ENCODE peak calls at places on chromosomes 7 and 10, in seven cellular contexts. L is mammary epithelial cell, Y is HepG2, U is tibial artery, C is cardiac muscle cell, B is IMR-90, P is upper lobe of right lung. N is an unnamed sample.

GRCh38 chr10:19531324-19531723 is 284.9 kb upstream of the PLXDC2 start:
- DNase-seq in L (no peak), Y (no peak), U (no peak), C (no peak), B (no peak), P (no peak), N (no peak)

GRCh38 chr7:98163269-98163668 is 48.0 kb upstream of the BHLHA15 start:
- DNase-seq in L (peak; percentile 1), Y (no peak), U (no peak), C (no peak), B (no peak), P (no peak), N (no peak)

GRCh38 chr10:23417254-23417653 is 21.6 kb upstream of the OTUD1 start:
- DNase-seq in L (peak; percentile 32), Y (no peak), U (no peak), C (no peak), B (no peak), P (no peak), N (no peak)

GRCh38 chr10:49426490-49427360 is 30.8 kb upstream of the DRGX start:
- DNase-seq in L (no peak), Y (no peak), U (no peak), C (peak; percentile 4), B (no peak), P (no peak), N (no peak)

GRCh38 chr7:151796091-151796870 is 80.6 kb downstream of the PRKAG2 start:
- DNase-seq in L (peak; percentile 6), Y (no peak), U (no peak), C (no peak), B (peak; percentile 15), P (peak; percentile 65), N (no peak)

GRCh38 chr10:28177944-28178637 is 124.8 kb downstream of the MPP7 start:
- DNase-seq in L (peak; percentile 14), Y (no peak), U (no peak), C (no peak), B (peak; percentile 40), P (no peak), N (no peak)

GRCh38 chr7:130444230-130444629 is 3.4 kb upstream of the CEP41 start:
- DNase-seq in L (no peak), Y (no peak), U (no peak), C (peak; percentile 90), B (peak; percentile 63), P (no peak), N (no peak)

GRCh38 chr7:153389261-153389660 is 629.7 kb downstream of the ACTR3B start:
- DNase-seq in L (peak; percentile 6), Y (no peak), U (no peak), C (no peak), B (no peak), P (no peak), N (no peak)

GRCh38 chr10:57973451-57973850 is 294.2 kb downstream of the IPMK start:
- DNase-seq in L (no peak), Y (no peak), U (no peak), C (no peak), B (peak; percentile 44), P (no peak), N (no peak)

GRCh38 chr7:15977663-15978062 is 291.2 kb upstream of the MEOX2 start:
- DNase-seq in L (peak; percentile 0), Y (no peak), U (no peak), C (peak; percentile 73), B (peak; percentile 63), P (no peak), N (no peak)

DNA sequence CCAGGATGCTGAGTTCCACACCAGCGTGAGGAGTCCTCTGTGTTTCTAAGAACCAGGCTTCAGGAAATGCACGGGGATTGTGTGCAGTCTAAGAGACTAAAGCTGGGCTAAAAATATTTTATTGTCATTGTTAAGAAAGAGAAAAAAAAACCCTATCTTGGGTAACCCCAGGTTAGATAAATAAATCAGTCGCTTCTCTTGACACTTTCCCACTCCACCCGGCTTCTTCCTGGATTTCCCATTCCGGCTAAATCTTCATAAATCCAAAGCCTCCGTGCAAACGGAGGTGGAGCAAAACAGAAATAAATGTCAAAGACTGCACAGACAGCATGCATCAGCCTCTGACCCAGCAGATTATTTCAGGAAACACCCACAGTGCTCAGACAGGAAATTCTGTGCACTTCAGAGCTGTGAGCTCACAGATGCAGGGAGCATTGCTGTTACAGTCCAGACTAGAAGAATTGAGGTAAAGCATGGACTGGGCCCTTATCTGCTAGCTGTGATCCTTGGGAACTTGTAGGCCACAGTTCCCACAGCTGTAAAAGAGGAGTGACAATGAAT is 44.8 kb upstream of the GRID1 start:
- DNase-seq in L (no peak), Y (peak; percentile 58), U (no peak), C (peak; percentile 82), B (peak; percentile 86), P (no peak), N (no peak)
- H3K27ac ChIP-seq in L (no peak overlapping the region), Y (peak overlapping the region; percentile 64), U (peak overlapping the region; percentile 53), C (peak overlapping the region; percentile 56), B (peak overlapping the region; percentile 62), P (peak overlapping the region; percentile 51), N (no peak overlapping the region)

GRCh38 chr10:11270135-11270857 is 252.6 kb downstream of the CELF2 start:
- DNase-seq in L (peak; percentile 7), Y (peak; percentile 61), U (peak; percentile 81), C (peak; percentile 80), B (peak; percentile 53), P (peak; percentile 76), N (peak; percentile 10)

GRCh38 chr10:11276475-11276990 is 258.9 kb downstream of the CELF2 start:
- DNase-seq in L (no peak), Y (no peak), U (no peak), C (no peak), B (no peak), P (no peak), N (no peak)

GRCh38 chr10:11272915-11273389 is 255.3 kb downstream of the CELF2 start:
- DNase-seq in L (no peak), Y (no peak), U (no peak), C (no peak), B (no peak), P (no peak), N (no peak)

GRCh38 chr10:11265486-11265885 is 247.8 kb downstream of the CELF2 start:
- DNase-seq in L (no peak), Y (no peak), U (no peak), C (no peak), B (no peak), P (no peak), N (no peak)

GRCh38 chr10:11270858-11271179 is 253.1 kb downstream of the CELF2 start:
- DNase-seq in L (no peak), Y (no peak), U (no peak), C (no peak), B (no peak), P (no peak), N (no peak)
- H3K27ac ChIP-seq in L (no peak overlapping the region), Y (no peak overlapping the region), U (no peak overlapping the region), C (no peak overlapping the region), B (no peak overlapping the region), P (no peak overlapping the region), N (no peak overlapping the region)

GRCh38 chr7:43294080-43294630 is 181.7 kb downstream of the HECW1 start:
- DNase-seq in L (peak; percentile 86), Y (no peak), U (no peak), C (peak; percentile 81), B (peak; percentile 78), P (no peak), N (peak; percentile 49)
- H3K27ac ChIP-seq in L (no peak overlapping the region), Y (no peak overlapping the region), U (no peak overlapping the region), C (no peak overlapping the region), B (no peak overlapping the region), P (no peak overlapping the region), N (no peak overlapping the region)

GRCh38 chr10:102408081-102408727 is 10.4 kb downstream of the PSD start:
- DNase-seq in L (no peak), Y (no peak), U (no peak), C (no peak), B (no peak), P (no peak), N (no peak)
- H3K27ac ChIP-seq in L (no peak overlapping the region), Y (no peak overlapping the region), U (no peak overlapping the region), C (no peak overlapping the region), B (no peak overlapping the region), P (no peak overlapping the region), N (no peak overlapping the region)

GRCh38 chr10:15571570-15571969 is 148.2 kb downstream of the ITGA8 start:
- DNase-seq in L (no peak), Y (no peak), U (no peak), C (peak; percentile 90), B (peak; percentile 55), P (no peak), N (no peak)
- H3K27ac ChIP-seq in L (no peak overlapping the region), Y (no peak overlapping the region), U (peak overlapping the region; percentile 44), C (no peak overlapping the region), B (peak overlapping the region; percentile 58), P (no peak overlapping the region), N (no peak overlapping the region)

GRCh38 chr7:128940494-128941322 is 3.0 kb downstream of the IRF5 start:
- DNase-seq in L (no peak), Y (no peak), U (no peak), C (no peak), B (no peak), P (peak; percentile 88), N (no peak)

GRCh38 chr7:128938524-128939074 is 872 bp downstream of the IRF5 start:
- DNase-seq in L (peak; percentile 30), Y (no peak), U (no peak), C (no peak), B (no peak), P (peak; percentile 83), N (no peak)

GRCh38 chr7:128939075-128939860 is 1.5 kb downstream of the IRF5 start:
- DNase-seq in L (no peak), Y (no peak), U (no peak), C (no peak), B (no peak), P (peak; percentile 77), N (no peak)

GRCh38 chr7:128941323-128941890 is 3.7 kb downstream of the IRF5 start:
- DNase-seq in L (no peak), Y (no peak), U (no peak), C (no peak), B (no peak), P (no peak), N (no peak)

GRCh38 chr7:128939861-128940410 is 2.2 kb downstream of the IRF5 start:
- DNase-seq in L (no peak), Y (no peak), U (no peak), C (no peak), B (no peak), P (peak; percentile 70), N (no peak)
- H3K27ac ChIP-seq in L (no peak overlapping the region), Y (no peak overlapping the region), U (no peak overlapping the region), C (no peak overlapping the region), B (no peak overlapping the region), P (peak overlapping the region; percentile 68), N (no peak overlapping the region)

DNA sequence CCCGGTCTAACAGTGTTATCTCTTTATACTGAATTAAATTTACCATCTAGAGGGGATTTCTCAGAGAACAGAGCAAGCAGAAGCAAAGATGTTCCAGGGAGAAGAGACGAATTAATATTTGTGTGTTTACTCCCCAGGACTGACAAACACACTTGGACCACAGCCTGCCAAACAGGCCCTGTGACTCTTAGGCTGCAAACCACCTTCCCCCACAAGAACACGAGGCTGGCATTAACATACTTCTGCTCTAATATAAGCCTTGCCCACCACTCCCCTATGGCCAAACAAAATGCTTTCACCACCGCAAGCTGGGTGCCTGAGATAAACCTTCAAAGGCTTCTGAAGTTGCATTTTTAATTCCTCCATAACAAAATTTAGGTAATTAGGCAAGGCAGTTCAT is 88.5 kb downstream of the FGFR2 start:
- DNase-seq in L (no peak), Y (no peak), U (no peak), C (no peak), B (no peak), P (no peak), N (no peak)
- H3K27ac ChIP-seq in L (no peak overlapping the region), Y (no peak overlapping the region), U (no peak overlapping the region), C (no peak overlapping the region), B (no peak overlapping the region), P (no peak overlapping the region), N (no peak overlapping the region)

GRCh38 chr10:17028843-17029580 is 100.6 kb downstream of the CUBN start:
- DNase-seq in L (no peak), Y (no peak), U (no peak), C (peak; percentile 20), B (no peak), P (no peak), N (no peak)
- H3K27ac ChIP-seq in L (peak overlapping the region; percentile 27), Y (no peak overlapping the region), U (peak overlapping the region; percentile 18), C (no peak overlapping the region), B (peak overlapping the region; percentile 66), P (peak overlapping the region; percentile 67), N (no peak overlapping the region)

N was measured in epithelial cell of prostate.